ENCODE peak calls at places on chromosomes 13 and 19, in eight cellular contexts. One of them, this sample, is unnamed.

GRCh38 chr13:44537238-44537637 is 38.9 kb downstream of the TSC22D1 start:
- DNase-seq in right cardiac atrium: no peak
- DNase-seq in ascending aorta: no peak
- DNase-seq in heart left ventricle: no peak
- DNase-seq in tibial artery: no peak
- DNase-seq in breast epithelium: no peak
- DNase-seq in mesenchymal stem cell: no peak
- DNase-seq in mucosa of descending colon: no peak
- DNase-seq in this sample: no peak

GRCh38 chr19:33727331-33728028 is 69.2 kb upstream of the KCTD15 start:
- DNase-seq in right cardiac atrium: no peak
- DNase-seq in ascending aorta: no peak
- DNase-seq in heart left ventricle: no peak
- DNase-seq in tibial artery: no peak
- DNase-seq in breast epithelium: no peak
- DNase-seq in mesenchymal stem cell: no peak
- DNase-seq in mucosa of descending colon: no peak
- DNase-seq in this sample: no peak

GRCh38 chr13:108915634-108916497 is 286.5 kb downstream of the MYO16 start:
- DNase-seq in right cardiac atrium: peak; percentile 84
- DNase-seq in ascending aorta: peak; percentile 85
- DNase-seq in heart left ventricle: peak; percentile 84
- DNase-seq in tibial artery: peak; percentile 90
- DNase-seq in breast epithelium: peak; percentile 81
- DNase-seq in mesenchymal stem cell: peak; percentile 93
- DNase-seq in mucosa of descending colon: peak; percentile 81
- DNase-seq in this sample: peak; percentile 85

GRCh38 chr13:23183292-23183691 is 2.5 kb downstream of the SGCG start:
- DNase-seq in right cardiac atrium: no peak
- DNase-seq in ascending aorta: no peak
- DNase-seq in heart left ventricle: peak; percentile 71
- DNase-seq in tibial artery: no peak
- DNase-seq in breast epithelium: no peak
- DNase-seq in mesenchymal stem cell: no peak
- DNase-seq in mucosa of descending colon: no peak
- DNase-seq in this sample: no peak

GRCh38 chr13:31965361-31966066 is 66.1 kb upstream of the FRY start:
- DNase-seq in right cardiac atrium: no peak
- DNase-seq in ascending aorta: no peak
- DNase-seq in heart left ventricle: no peak
- DNase-seq in tibial artery: no peak
- DNase-seq in breast epithelium: no peak
- DNase-seq in mesenchymal stem cell: peak; percentile 91
- DNase-seq in mucosa of descending colon: no peak
- DNase-seq in this sample: no peak

GRCh38 chr13:77595166-77595810 is 59.8 kb downstream of the SCEL start:
- DNase-seq in right cardiac atrium: no peak
- DNase-seq in ascending aorta: no peak
- DNase-seq in heart left ventricle: no peak
- DNase-seq in tibial artery: no peak
- DNase-seq in breast epithelium: no peak
- DNase-seq in mesenchymal stem cell: no peak
- DNase-seq in mucosa of descending colon: no peak
- DNase-seq in this sample: no peak

GRCh38 chr19:21483589-21484170 is 21.7 kb upstream of the ZNF429 start:
- DNase-seq in right cardiac atrium: peak; percentile 60
- DNase-seq in ascending aorta: no peak
- DNase-seq in heart left ventricle: peak; percentile 56
- DNase-seq in tibial artery: no peak
- DNase-seq in breast epithelium: peak; percentile 46
- DNase-seq in mesenchymal stem cell: no peak
- DNase-seq in mucosa of descending colon: peak; percentile 61
- DNase-seq in this sample: peak; percentile 42

GRCh38 chr13:88857256-88857655 is 1186.1 kb downstream of the SLITRK5 start:
- DNase-seq in right cardiac atrium: no peak
- DNase-seq in ascending aorta: no peak
- DNase-seq in heart left ventricle: no peak
- DNase-seq in tibial artery: no peak
- DNase-seq in breast epithelium: no peak
- DNase-seq in mesenchymal stem cell: no peak
- DNase-seq in mucosa of descending colon: no peak
- DNase-seq in this sample: no peak

GRCh38 chr13:90427322-90428272 is 919.9 kb upstream of the MIR17HG start:
- DNase-seq in right cardiac atrium: no peak
- DNase-seq in ascending aorta: no peak
- DNase-seq in heart left ventricle: no peak
- DNase-seq in tibial artery: no peak
- DNase-seq in breast epithelium: no peak
- DNase-seq in mesenchymal stem cell: no peak
- DNase-seq in mucosa of descending colon: no peak
- DNase-seq in this sample: no peak

GRCh38 chr19:57641715-57642234 is 8.8 kb downstream of the ZNF211 start:
- DNase-seq in right cardiac atrium: no peak
- DNase-seq in ascending aorta: no peak
- DNase-seq in heart left ventricle: no peak
- DNase-seq in tibial artery: no peak
- DNase-seq in breast epithelium: no peak
- DNase-seq in mesenchymal stem cell: no peak
- DNase-seq in mucosa of descending colon: no peak
- DNase-seq in this sample: no peak

GRCh38 chr19:51356159-51356801 is 9.9 kb downstream of the ETFB start:
- DNase-seq in right cardiac atrium: no peak
- DNase-seq in ascending aorta: no peak
- DNase-seq in heart left ventricle: no peak
- DNase-seq in tibial artery: no peak
- DNase-seq in breast epithelium: no peak
- DNase-seq in mesenchymal stem cell: no peak
- DNase-seq in mucosa of descending colon: no peak
- DNase-seq in this sample: no peak

GRCh38 chr13:46926856-46927625 is 30.2 kb upstream of the HTR2A start:
- DNase-seq in right cardiac atrium: no peak
- DNase-seq in ascending aorta: no peak
- DNase-seq in heart left ventricle: no peak
- DNase-seq in tibial artery: no peak
- DNase-seq in breast epithelium: no peak
- DNase-seq in mesenchymal stem cell: peak; percentile 58
- DNase-seq in mucosa of descending colon: no peak
- DNase-seq in this sample: no peak

GRCh38 chr13:90184355-90184754 is 1163.1 kb upstream of the MIR17HG start:
- DNase-seq in right cardiac atrium: no peak
- DNase-seq in ascending aorta: no peak
- DNase-seq in heart left ventricle: no peak
- DNase-seq in tibial artery: no peak
- DNase-seq in breast epithelium: no peak
- DNase-seq in mesenchymal stem cell: no peak
- DNase-seq in mucosa of descending colon: no peak
- DNase-seq in this sample: no peak

GRCh38 chr19:13036366-13036976 is 41.2 kb downstream of the NFIX start:
- DNase-seq in right cardiac atrium: peak; percentile 66
- DNase-seq in ascending aorta: no peak
- DNase-seq in heart left ventricle: peak; percentile 75
- DNase-seq in tibial artery: no peak
- DNase-seq in breast epithelium: peak; percentile 76
- DNase-seq in mesenchymal stem cell: no peak
- DNase-seq in mucosa of descending colon: peak; percentile 77
- DNase-seq in this sample: peak; percentile 67

GRCh38 chr13:23868521-23868920 is 20.7 kb downstream of the MIPEP start:
- DNase-seq in right cardiac atrium: no peak
- DNase-seq in ascending aorta: no peak
- DNase-seq in heart left ventricle: no peak
- DNase-seq in tibial artery: no peak
- DNase-seq in breast epithelium: no peak
- DNase-seq in mesenchymal stem cell: no peak
- DNase-seq in mucosa of descending colon: no peak
- DNase-seq in this sample: no peak

GRCh38 chr13:40146063-40146462 is 490.6 kb downstream of the COG6 start:
- DNase-seq in right cardiac atrium: no peak
- DNase-seq in ascending aorta: no peak
- DNase-seq in heart left ventricle: no peak
- DNase-seq in tibial artery: no peak
- DNase-seq in breast epithelium: no peak
- DNase-seq in mesenchymal stem cell: no peak
- DNase-seq in mucosa of descending colon: no peak
- DNase-seq in this sample: no peak

GRCh38 chr19:48490980-48491792 is 20.4 kb downstream of the LMTK3 start:
- DNase-seq in right cardiac atrium: no peak
- DNase-seq in ascending aorta: no peak
- DNase-seq in heart left ventricle: no peak
- DNase-seq in tibial artery: no peak
- DNase-seq in breast epithelium: peak; percentile 50
- DNase-seq in mesenchymal stem cell: peak; percentile 33
- DNase-seq in mucosa of descending colon: peak; percentile 63
- DNase-seq in this sample: no peak

GRCh38 chr19:39397360-39398296 is 6.5 kb downstream of the MED29 start:
- DNase-seq in right cardiac atrium: peak; percentile 90
- DNase-seq in ascending aorta: peak; percentile 50
- DNase-seq in heart left ventricle: peak; percentile 89
- DNase-seq in tibial artery: peak; percentile 91
- DNase-seq in breast epithelium: peak; percentile 82
- DNase-seq in mesenchymal stem cell: peak; percentile 90
- DNase-seq in mucosa of descending colon: peak; percentile 98
- DNase-seq in this sample: peak; percentile 90
- H3K4me1 ChIP-seq in right cardiac atrium: peaks cover 4% of the 10 kb centered on the region
- H3K4me1 ChIP-seq in ascending aorta: peaks cover 15% of the 10 kb centered on the region
- H3K4me1 ChIP-seq in heart left ventricle: peaks cover 25% of the 10 kb centered on the region
- H3K4me1 ChIP-seq in tibial artery: peaks cover 36% of the 10 kb centered on the region
- H3K4me1 ChIP-seq in breast epithelium: no peaks in the 10 kb centered on the region
- H3K4me1 ChIP-seq in mesenchymal stem cell: peaks cover 20% of the 10 kb centered on the region
- H3K4me1 ChIP-seq in mucosa of descending colon: peaks cover 52% of the 10 kb centered on the region
- H3K4me1 ChIP-seq in this sample: no peaks in the 10 kb centered on the region

GRCh38 chr13:51560336-51560735 is 23.9 kb upstream of the WDFY2 start:
- DNase-seq in right cardiac atrium: no peak
- DNase-seq in ascending aorta: no peak
- DNase-seq in heart left ventricle: no peak
- DNase-seq in tibial artery: no peak
- DNase-seq in breast epithelium: no peak
- DNase-seq in mesenchymal stem cell: no peak
- DNase-seq in mucosa of descending colon: no peak
- DNase-seq in this sample: no peak

GRCh38 chr13:51557875-51558604 is 26.2 kb upstream of the WDFY2 start:
- DNase-seq in right cardiac atrium: no peak
- DNase-seq in ascending aorta: no peak
- DNase-seq in heart left ventricle: no peak
- DNase-seq in tibial artery: no peak
- DNase-seq in breast epithelium: no peak
- DNase-seq in mesenchymal stem cell: peak; percentile 87
- DNase-seq in mucosa of descending colon: no peak
- DNase-seq in this sample: no peak

GRCh38 chr13:51557423-51557822 is 26.8 kb upstream of the WDFY2 start:
- DNase-seq in right cardiac atrium: no peak
- DNase-seq in ascending aorta: no peak
- DNase-seq in heart left ventricle: no peak
- DNase-seq in tibial artery: no peak
- DNase-seq in breast epithelium: no peak
- DNase-seq in mesenchymal stem cell: no peak
- DNase-seq in mucosa of descending colon: no peak
- DNase-seq in this sample: no peak

GRCh38 chr13:51559916-51560315 is 24.3 kb upstream of the WDFY2 start:
- DNase-seq in right cardiac atrium: no peak
- DNase-seq in ascending aorta: no peak
- DNase-seq in heart left ventricle: no peak
- DNase-seq in tibial artery: no peak
- DNase-seq in breast epithelium: no peak
- DNase-seq in mesenchymal stem cell: no peak
- DNase-seq in mucosa of descending colon: no peak
- DNase-seq in this sample: no peak

DNA sequence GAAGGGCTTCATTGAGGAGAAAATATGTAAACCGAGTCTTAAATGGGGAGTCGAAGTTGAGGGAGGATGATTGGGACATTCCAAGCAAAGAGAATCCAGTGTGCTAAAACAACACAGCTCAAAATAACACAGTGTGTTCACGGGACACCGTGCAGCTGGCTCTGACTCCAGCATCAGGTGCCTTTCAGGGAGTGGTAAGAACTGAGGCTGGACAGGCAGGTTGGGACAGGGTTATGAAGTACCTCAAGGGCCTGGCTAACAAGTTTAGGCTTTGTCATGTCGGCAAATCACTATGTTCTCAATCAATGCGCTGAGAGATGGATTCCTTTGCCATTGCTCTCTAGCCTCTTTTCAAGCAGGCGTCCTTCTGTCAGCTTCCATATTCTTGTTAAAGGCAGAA is 27.5 kb upstream of the WDFY2 start:
- DNase-seq in right cardiac atrium: no peak
- DNase-seq in ascending aorta: no peak
- DNase-seq in heart left ventricle: no peak
- DNase-seq in tibial artery: no peak
- DNase-seq in breast epithelium: no peak
- DNase-seq in mesenchymal stem cell: no peak
- DNase-seq in mucosa of descending colon: no peak
- DNase-seq in this sample: no peak
- H3K4me1 ChIP-seq in right cardiac atrium: no peaks in the 10 kb centered on the region
- H3K4me1 ChIP-seq in ascending aorta: no peaks in the 10 kb centered on the region
- H3K4me1 ChIP-seq in heart left ventricle: no peaks in the 10 kb centered on the region
- H3K4me1 ChIP-seq in tibial artery: no peaks in the 10 kb centered on the region
- H3K4me1 ChIP-seq in breast epithelium: no peaks in the 10 kb centered on the region
- H3K4me1 ChIP-seq in mesenchymal stem cell: peaks cover 1% of the 10 kb centered on the region
- H3K4me1 ChIP-seq in mucosa of descending colon: no peaks in the 10 kb centered on the region
- H3K4me1 ChIP-seq in this sample: no peaks in the 10 kb centered on the region

DNA sequence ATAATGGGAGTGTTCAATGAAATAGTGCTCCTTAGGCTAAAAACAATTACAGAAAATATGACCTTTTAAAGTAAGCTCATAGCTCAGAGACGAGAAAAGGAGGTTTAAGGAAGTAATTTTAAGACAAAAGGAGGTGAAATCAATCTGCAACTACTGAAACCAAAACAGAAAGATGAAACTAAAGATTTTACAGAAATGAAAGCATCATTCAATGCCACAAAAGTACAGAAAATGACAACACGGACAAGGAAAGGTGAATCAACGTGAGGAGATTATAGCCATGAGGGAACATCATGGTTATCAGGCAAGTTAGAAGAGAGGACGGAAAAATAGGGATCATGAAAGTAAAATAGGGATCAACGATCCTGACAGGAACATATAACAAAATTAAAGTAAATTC is 745.2 kb downstream of the PCDH17 start:
- DNase-seq in right cardiac atrium: no peak
- DNase-seq in ascending aorta: no peak
- DNase-seq in heart left ventricle: no peak
- DNase-seq in tibial artery: no peak
- DNase-seq in breast epithelium: no peak
- DNase-seq in mesenchymal stem cell: no peak
- DNase-seq in mucosa of descending colon: no peak
- DNase-seq in this sample: no peak
- H3K4me1 ChIP-seq in right cardiac atrium: no peaks in the 10 kb centered on the region
- H3K4me1 ChIP-seq in ascending aorta: no peaks in the 10 kb centered on the region
- H3K4me1 ChIP-seq in heart left ventricle: no peaks in the 10 kb centered on the region
- H3K4me1 ChIP-seq in tibial artery: no peaks in the 10 kb centered on the region
- H3K4me1 ChIP-seq in breast epithelium: no peaks in the 10 kb centered on the region
- H3K4me1 ChIP-seq in mesenchymal stem cell: no peaks in the 10 kb centered on the region
- H3K4me1 ChIP-seq in mucosa of descending colon: no peaks in the 10 kb centered on the region
- H3K4me1 ChIP-seq in this sample: no peaks in the 10 kb centered on the region

DNA sequence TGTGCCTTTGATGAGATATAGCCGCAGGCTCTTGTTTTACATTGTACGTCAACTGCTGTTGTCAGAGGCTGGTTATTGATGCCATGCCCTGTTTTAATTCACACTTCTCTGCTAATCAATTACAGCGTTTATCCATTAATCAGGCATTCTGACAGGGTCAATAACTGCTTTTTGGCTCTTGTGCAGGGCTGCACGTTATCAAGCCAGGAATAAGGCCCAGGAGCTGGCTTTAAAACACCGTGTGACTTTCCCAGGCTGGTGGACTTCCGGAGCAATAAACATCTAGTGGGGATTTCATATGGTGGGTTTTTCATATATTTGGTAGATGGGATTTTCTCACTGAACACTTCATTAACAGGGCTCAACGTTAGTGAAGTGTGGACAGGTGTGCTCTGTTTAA is 221.7 kb downstream of the TM9SF2 start:
- DNase-seq in right cardiac atrium: no peak
- DNase-seq in ascending aorta: no peak
- DNase-seq in heart left ventricle: no peak
- DNase-seq in tibial artery: no peak
- DNase-seq in breast epithelium: no peak
- DNase-seq in mesenchymal stem cell: no peak
- DNase-seq in mucosa of descending colon: no peak
- DNase-seq in this sample: no peak
- H3K4me1 ChIP-seq in right cardiac atrium: no peaks in the 10 kb centered on the region
- H3K4me1 ChIP-seq in ascending aorta: no peaks in the 10 kb centered on the region
- H3K4me1 ChIP-seq in heart left ventricle: no peaks in the 10 kb centered on the region
- H3K4me1 ChIP-seq in tibial artery: no peaks in the 10 kb centered on the region
- H3K4me1 ChIP-seq in breast epithelium: no peaks in the 10 kb centered on the region
- H3K4me1 ChIP-seq in mesenchymal stem cell: peaks cover 4% of the 10 kb centered on the region
- H3K4me1 ChIP-seq in mucosa of descending colon: no peaks in the 10 kb centered on the region
- H3K4me1 ChIP-seq in this sample: no peaks in the 10 kb centered on the region

This sample was measured in lung.